ENCODE peak calls at places on chromosomes 1 and 21, in six cellular contexts. S is K562, P is HCT116, A is GM12878, N is HepG2, C is H1. G is an unnamed sample.

GRCh38 chr1:12230549-12231275 is 882 bp downstream of the VPS13D start:
- DNase-seq in S (peak; percentile 64), P (no peak), A (no peak), N (peak; percentile 27), C (peak; percentile 64), G (peak; percentile 68)

GRCh38 chr1:236868625-236869467 is 73.8 kb downstream of the MTR start:
- DNase-seq in S (peak; percentile 78), P (peak; percentile 51), A (peak; percentile 17), N (peak; percentile 60), C (no peak), G (peak; percentile 53)

GRCh38 chr1:240797050-240797449 is 185.1 kb upstream of the GREM2 start:
- DNase-seq in S (no peak), P (no peak), A (no peak), N (no peak), C (no peak), G (no peak)

GRCh38 chr1:9061949-9062555 is 7.4 kb downstream of the SLC2A5 start:
- DNase-seq in S (no peak), P (no peak), A (no peak), N (no peak), C (no peak), G (no peak)

GRCh38 chr21:42629856-42630410 is 23.5 kb upstream of the PDE9A start:
- DNase-seq in S (no peak), P (no peak), A (no peak), N (no peak), C (no peak), G (no peak)

GRCh38 chr1:198157241-198157846 is 546 bp downstream of the NEK7 start:
- DNase-seq in S (peak; percentile 71), P (peak; percentile 87), A (no peak), N (peak; percentile 88), C (peak; percentile 85), G (peak; percentile 82)

GRCh38 chr1:111221633-111222286 is 5.8 kb upstream of the CHI3L2 start:
- DNase-seq in S (no peak), P (no peak), A (peak; percentile 100), N (no peak), C (no peak), G (no peak)

GRCh38 chr1:93670141-93670540 is 11.5 kb downstream of the BCAR3 start:
- DNase-seq in S (no peak), P (peak; percentile 68), A (no peak), N (no peak), C (no peak), G (no peak)

GRCh38 chr21:15140321-15141019 is 75.7 kb upstream of the NRIP1 start:
- DNase-seq in S (no peak), P (no peak), A (no peak), N (peak; percentile 99), C (no peak), G (no peak)

GRCh38 chr1:44031900-44032817 is 897 bp upstream of the SLC6A9 start:
- DNase-seq in S (no peak), P (no peak), A (no peak), N (no peak), C (no peak), G (peak; percentile 9)

GRCh38 chr1:51567653-51568052 is 48.6 kb upstream of the EPS15 start:
- DNase-seq in S (no peak), P (no peak), A (no peak), N (no peak), C (no peak), G (no peak)

GRCh38 chr1:89104687-89105086 is 21.2 kb downstream of the GBP2 start:
- DNase-seq in S (peak; percentile 12), P (no peak), A (no peak), N (no peak), C (no peak), G (no peak)

GRCh38 chr1:113998361-113998760 is 19.1 kb downstream of the OLFML3 start:
- DNase-seq in S (no peak), P (no peak), A (no peak), N (no peak), C (no peak), G (peak; percentile 39)

GRCh38 chr1:145964328-145965118 is at the start of the genes ANKRD34A and POLR3GL:
- DNase-seq in S (peak; percentile 92), P (peak; percentile 92), A (peak; percentile 80), N (peak; percentile 92), C (peak; percentile 87), G (peak; percentile 86)

GRCh38 chr1:29218223-29218622 is 12.5 kb downstream of the MECR start:
- DNase-seq in S (no peak), P (no peak), A (no peak), N (no peak), C (no peak), G (no peak)

GRCh38 chr1:207873055-207873890 is 37.7 kb downstream of the CD34 start:
- DNase-seq in S (no peak), P (no peak), A (no peak), N (no peak), C (no peak), G (no peak)

GRCh38 chr21:42093991-42094417 is 22.9 kb downstream of the UMODL1 start:
- DNase-seq in S (no peak), P (no peak), A (no peak), N (peak; percentile 11), C (no peak), G (no peak)

GRCh38 chr1:101428562-101428961 is 191.7 kb downstream of the S1PR1 start:
- DNase-seq in S (no peak), P (no peak), A (no peak), N (no peak), C (no peak), G (no peak)

GRCh38 chr1:64844609-64845008 is 99.7 kb downstream of the RAVER2 start:
- DNase-seq in S (no peak), P (no peak), A (no peak), N (no peak), C (no peak), G (no peak)

GRCh38 chr1:27026621-27027574 is 14.2 kb upstream of the TENT5B start:
- DNase-seq in S (peak; percentile 91), P (peak; percentile 48), A (no peak), N (no peak), C (peak; percentile 83), G (no peak)

GRCh38 chr1:221187174-221187573 is 307.9 kb downstream of the HLX start:
- DNase-seq in S (no peak), P (no peak), A (no peak), N (no peak), C (no peak), G (no peak)

GRCh38 chr1:91827094-91828006 is 58.6 kb downstream of the TGFBR3 start:
- DNase-seq in S (no peak), P (no peak), A (no peak), N (peak; percentile 99), C (no peak), G (no peak)

GRCh38 chr1:14565076-14565475 is 33.4 kb upstream of the KAZN start:
- DNase-seq in S (no peak), P (no peak), A (no peak), N (no peak), C (no peak), G (no peak)

DNA sequence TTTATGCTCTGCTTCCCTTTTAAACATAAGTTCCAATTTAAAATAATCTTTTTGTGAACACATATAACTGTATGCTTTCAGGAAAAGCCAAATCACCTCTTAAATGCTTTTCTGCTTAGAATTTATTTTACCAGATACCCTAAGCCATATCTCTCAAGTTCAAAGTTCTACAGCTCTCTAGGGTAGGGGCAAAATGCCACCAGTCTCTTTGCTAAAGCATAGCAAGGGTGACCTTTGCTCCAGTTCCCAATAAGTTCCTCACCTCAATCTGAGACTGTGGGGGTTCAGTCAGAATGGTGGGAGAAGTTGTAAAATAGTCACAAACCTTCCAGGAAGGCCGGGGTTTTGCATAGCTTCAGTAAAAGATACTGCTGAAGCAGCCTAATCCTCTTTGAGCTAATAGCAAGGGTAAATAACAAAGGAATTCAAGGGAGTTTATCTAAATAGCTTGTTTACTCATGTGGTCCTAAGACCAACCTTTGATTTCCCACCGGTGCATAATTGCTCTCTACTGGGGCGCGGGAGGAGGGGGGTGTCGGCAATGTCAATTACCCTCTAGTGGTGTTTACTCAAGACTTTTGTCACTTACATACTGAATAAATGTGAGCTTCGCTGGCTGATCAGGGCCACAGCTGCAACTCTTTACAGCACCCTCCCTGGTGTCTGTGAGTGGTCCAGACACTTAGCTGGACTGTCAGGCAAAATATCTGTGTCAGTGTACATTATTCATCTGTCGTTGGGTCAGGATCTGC is 1376.2 kb downstream of the NCAM2 start:
- DNase-seq in S (no peak), P (no peak), A (no peak), N (no peak), C (peak; percentile 48), G (no peak)
- TF ChIP-seq SIN3A in S (no peak), P (no peak), A (no peak), N (no peak), C (no peak), G (no peak)

GRCh38 chr1:19563336-19564097 is 78.2 kb upstream of the CAPZB start:
- DNase-seq in S (peak; percentile 9), P (no peak), A (no peak), N (no peak), C (no peak), G (no peak)
- TF ChIP-seq JUND in S (no peak), P (no peak), A (no peak), N (no peak), C (no peak), G (no peak)

GRCh38 chr1:116972676-116973035 is 28.9 kb upstream of the CD101 start:
- DNase-seq in S (no peak), P (no peak), A (no peak), N (no peak), C (no peak), G (no peak)
- TF ChIP-seq SIN3A in S (no peak), P (no peak), A (no peak), N (no peak), C (no peak), G (no peak)

GRCh38 chr1:36248250-36248894 is 24.1 kb downstream of the THRAP3 start:
- DNase-seq in S (no peak), P (peak; percentile 75), A (no peak), N (peak; percentile 95), C (no peak), G (no peak)
- TF ChIP-seq JUND in S (peak; percentile 98), P (peak; percentile 72), A (no peak), N (peak; percentile 96), C (no peak), G (no peak)

GRCh38 chr1:108511764-108512163 is 48.1 kb upstream of the EEIG2 start:
- DNase-seq in S (no peak), P (no peak), A (no peak), N (no peak), C (no peak), G (no peak)

GRCh38 chr1:108513114-108513513 is 46.8 kb upstream of the EEIG2 start:
- DNase-seq in S (no peak), P (no peak), A (no peak), N (no peak), C (no peak), G (no peak)

DNA sequence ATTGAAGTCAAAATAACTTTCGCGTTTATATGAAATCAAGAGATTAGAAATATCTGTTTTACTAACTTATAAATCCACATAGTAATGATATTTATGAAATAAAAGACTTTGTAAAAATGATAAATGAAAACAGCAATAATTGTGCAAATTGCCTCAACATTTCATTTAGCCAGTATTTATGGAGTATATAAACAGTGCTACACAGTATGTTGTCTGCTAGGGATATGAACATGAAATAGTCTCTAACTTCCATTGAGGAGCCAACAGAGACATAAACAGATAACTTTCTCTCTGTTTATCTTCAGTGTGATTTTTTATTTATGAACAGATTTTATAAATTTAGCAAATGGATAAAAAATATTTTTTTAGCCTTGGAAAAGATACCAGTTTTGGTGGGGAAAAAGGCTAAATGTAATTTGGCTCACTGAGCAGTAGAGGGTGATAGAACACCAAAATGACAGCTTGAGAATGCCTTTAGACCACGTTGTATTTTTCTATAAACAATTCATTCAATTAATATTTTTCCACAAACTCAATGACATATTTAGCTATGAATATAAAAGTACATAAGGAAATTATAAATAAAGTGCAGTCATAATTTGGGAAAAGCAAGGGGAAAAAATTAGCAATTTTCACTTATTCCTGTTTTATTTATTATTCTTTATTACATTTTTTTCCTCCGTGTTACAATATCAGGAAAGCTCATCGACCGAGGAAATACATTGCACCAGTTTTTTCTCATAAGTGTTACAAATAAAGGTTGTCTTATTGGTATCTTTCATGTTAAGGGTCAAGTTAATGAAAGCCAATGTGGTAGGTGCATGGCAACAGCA is 47.4 kb upstream of the EEIG2 start:
- DNase-seq in S (peak; percentile 31), P (peak; percentile 15), A (no peak), N (no peak), C (no peak), G (peak; percentile 41)
- TF ChIP-seq SIN3A in S (no peak), P (no peak), A (no peak), N (no peak), C (no peak), G (no peak)

G was measured in SK-N-SH.